ENCODE peak calls at places on chromosomes 11 and 22, in four cellular contexts. Y is activated CD4-positive, alpha-beta T cell treated with anti-CD3 and anti-CD28 coated beads, Interleukin-2, amount 10 ng/mL, durations not matched to agents 7 days and 5 days; J is posterior cingulate gyrus; Q is effector CD4-positive, alpha-beta T cell. T is an unnamed sample.

GRCh38 chr11:38046571-38047135 is 1448.6 kb upstream of the RAG2 start:
- DNase-seq in Y (no peak), J (no peak), Q (no peak), T (no peak)

GRCh38 chr11:134358165-134358852 is 26.5 kb downstream of the GLB1L2 start:
- DNase-seq in J (no peak), Q (no peak), Y (no peak), T (no peak)

GRCh38 chr22:50218153-50218995 is 17.6 kb downstream of the SELENOO start:
- DNase-seq in Y (no peak), Q (no peak), J (peak; percentile 67), T (no peak)

GRCh38 chr11:9230291-9230690 is 34.9 kb downstream of the DENND5A start:
- DNase-seq in J (no peak), Y (no peak), Q (no peak), T (no peak)

GRCh38 chr22:37235897-37236607 is 8.0 kb downstream of the RAC2 start:
- DNase-seq in Y (no peak), J (peak; percentile 4), Q (no peak), T (no peak)

GRCh38 chr11:122668562-122669090 is 13.1 kb downstream of the UBASH3B start:
- DNase-seq in Q (no peak), Y (no peak), J (no peak), T (no peak)

GRCh38 chr11:64760759-64761417 is 1.1 kb upstream of the PYGM start:
- DNase-seq in Y (no peak), Q (no peak), J (no peak), T (no peak)

GRCh38 chr11:128288368-128288767 is 299.0 kb downstream of the ETS1 start:
- DNase-seq in Q (no peak), Y (no peak), J (no peak), T (no peak)

GRCh38 chr11:73324665-73325035 is 16.6 kb downstream of the ARHGEF17 start:
- DNase-seq in Y (no peak), Q (no peak), J (no peak), T (no peak)

GRCh38 chr22:44172370-44173108 is 8.2 kb upstream of the PARVG start:
- DNase-seq in Y (no peak), J (peak; percentile 90), Q (no peak), T (no peak)

GRCh38 chr22:39658367-39658766 is 87.8 kb downstream of the CACNA1I start:
- DNase-seq in Q (peak; percentile 27), J (no peak), Y (peak; percentile 71), T (no peak)

GRCh38 chr22:41240377-41241132 is at the start of gene CHADL:
- DNase-seq in Q (no peak), Y (no peak), J (peak; percentile 97), T (no peak)

GRCh38 chr11:70826541-70826943 is 425.8 kb downstream of the SHANK2 start:
- DNase-seq in Y (no peak), J (peak; percentile 92), Q (no peak), T (peak; percentile 46)

GRCh38 chr11:72668645-72669347 is 5.4 kb downstream of the PDE2A start:
- DNase-seq in Y (peak; percentile 61), J (no peak), Q (no peak), T (no peak)

GRCh38 chr22:33337524-33337923 is 279.3 kb upstream of the SYN3 start:
- DNase-seq in Q (no peak), Y (no peak), J (no peak), T (no peak)

GRCh38 chr11:70419307-70420007 is 21.1 kb downstream of the CTTN start:
- DNase-seq in J (no peak), Q (no peak), Y (no peak), T (no peak)

GRCh38 chr11:452203-452744 is 2.2 kb downstream of the PTDSS2 start:
- DNase-seq in Q (no peak), J (no peak), Y (no peak), T (no peak)

GRCh38 chr11:117830072-117830471 is 5.5 kb upstream of the FXYD2 start:
- DNase-seq in Y (no peak), Q (no peak), J (no peak), T (no peak)

GRCh38 chr11:7579226-7579825 is 65.5 kb downstream of the PPFIBP2 start:
- DNase-seq in Y (no peak), Q (no peak), J (no peak), T (no peak)

GRCh38 chr11:72670041-72670440 is 4.2 kb downstream of the PDE2A start:
- DNase-seq in Q (no peak), Y (no peak), J (no peak), T (no peak)

GRCh38 chr11:124662111-124662510 is 11.4 kb downstream of the SIAE start:
- DNase-seq in J (peak; percentile 66), Q (no peak), Y (no peak), T (no peak)

GRCh38 chr11:84634309-84634708 is 992.8 kb downstream of the DLG2 start:
- DNase-seq in Y (no peak), Q (no peak), J (no peak), T (no peak)

GRCh38 chr11:88704505-88704904 is 361.3 kb downstream of the GRM5 start:
- DNase-seq in Q (no peak), J (no peak), Y (peak; percentile 9), T (no peak)

GRCh38 chr11:33691051-33691864 is 9.4 kb downstream of the C11orf91 start:
- DNase-seq in Q (no peak), Y (no peak), J (no peak), T (no peak)

GRCh38 chr11:30244255-30244654 is 13.4 kb downstream of the FSHB start:
- DNase-seq in J (no peak), Y (no peak), Q (no peak), T (no peak)

GRCh38 chr22:35726398-35726797 is 8.7 kb downstream of the APOL5 start:
- DNase-seq in J (no peak), Y (no peak), Q (no peak), T (no peak)

GRCh38 chr11:59776210-59777066 is 21.3 kb downstream of the STX3 start:
- DNase-seq in J (no peak), Y (no peak), Q (no peak), T (no peak)

GRCh38 chr11:124618863-124619262 is 3.8 kb upstream of the TBRG1 start:
- DNase-seq in J (no peak), Q (no peak), Y (no peak), T (no peak)

GRCh38 chr22:40552070-40552469 is 84.4 kb downstream of the MRTFA start:
- DNase-seq in Y (no peak), J (no peak), Q (no peak), T (no peak)

GRCh38 chr11:77106321-77106720 is 3.7 kb downstream of the OMP start:
- DNase-seq in Q (no peak), Y (no peak), J (no peak), T (no peak)

GRCh38 chr11:115391162-115391561 is 113.1 kb downstream of the CADM1 start:
- DNase-seq in Y (no peak), Q (no peak), J (no peak), T (no peak)

GRCh38 chr11:105144887-105145286 is 5.3 kb upstream of the CARD18 start:
- DNase-seq in Y (no peak), Q (no peak), J (no peak), T (no peak)

T was measured in RPMI8226.